ENCODE peak calls at places on chromosome 15, in seven cellular contexts. One of them, this sample, is unnamed.

GRCh38 chr15:77773903-77774302 is 141.2 kb upstream of the LINGO1 start:
- ATAC-seq in K562: no peak
- ATAC-seq in upper lobe of left lung: no peak
- ATAC-seq in HepG2: no peak
- ATAC-seq in Panc1: no peak
- ATAC-seq in HCT116: peak; percentile 53
- ATAC-seq in GM12878: no peak
- ATAC-seq in this sample: no peak

GRCh38 chr15:96851613-96852012 is 521.1 kb downstream of the NR2F2 start:
- ATAC-seq in HepG2: no peak
- ATAC-seq in HCT116: no peak
- ATAC-seq in upper lobe of left lung: no peak
- ATAC-seq in K562: no peak
- ATAC-seq in Panc1: no peak
- ATAC-seq in GM12878: no peak
- ATAC-seq in this sample: no peak

GRCh38 chr15:71400347-71400746 is 285.1 kb downstream of the THSD4 start:
- ATAC-seq in HCT116: no peak
- ATAC-seq in K562: no peak
- ATAC-seq in Panc1: no peak
- ATAC-seq in GM12878: no peak
- ATAC-seq in upper lobe of left lung: no peak
- ATAC-seq in HepG2: no peak
- ATAC-seq in this sample: no peak

GRCh38 chr15:59555696-59556095 is 55.9 kb upstream of the GCNT3 start:
- ATAC-seq in GM12878: no peak
- ATAC-seq in HepG2: no peak
- ATAC-seq in Panc1: no peak
- ATAC-seq in K562: no peak
- ATAC-seq in upper lobe of left lung: no peak
- ATAC-seq in HCT116: peak; percentile 75
- ATAC-seq in this sample: no peak

GRCh38 chr15:34582461-34583357 is 742 bp downstream of the GOLGA8B start:
- ATAC-seq in GM12878: peak; percentile 83
- ATAC-seq in K562: peak; percentile 75
- ATAC-seq in HCT116: peak; percentile 83
- ATAC-seq in Panc1: peak; percentile 83
- ATAC-seq in upper lobe of left lung: peak; percentile 62
- ATAC-seq in HepG2: peak; percentile 66
- ATAC-seq in this sample: peak; percentile 52

GRCh38 chr15:55685292-55685691 is 57.7 kb downstream of the PRTG start:
- ATAC-seq in HepG2: no peak
- ATAC-seq in Panc1: no peak
- ATAC-seq in upper lobe of left lung: no peak
- ATAC-seq in HCT116: no peak
- ATAC-seq in GM12878: peak; percentile 98
- ATAC-seq in K562: no peak
- ATAC-seq in this sample: peak; percentile 25

GRCh38 chr15:76345880-76346665 is 9.5 kb downstream of the ISL2 start:
- ATAC-seq in Panc1: peak; percentile 65
- ATAC-seq in K562: peak; percentile 19
- ATAC-seq in HepG2: peak; percentile 86
- ATAC-seq in upper lobe of left lung: peak; percentile 48
- ATAC-seq in GM12878: peak; percentile 80
- ATAC-seq in HCT116: peak; percentile 58
- ATAC-seq in this sample: peak; percentile 46

GRCh38 chr15:51126842-51127241 is 32.1 kb upstream of the TNFAIP8L3 start:
- ATAC-seq in upper lobe of left lung: peak; percentile 36
- ATAC-seq in K562: no peak
- ATAC-seq in Panc1: no peak
- ATAC-seq in GM12878: no peak
- ATAC-seq in HCT116: no peak
- ATAC-seq in HepG2: no peak
- ATAC-seq in this sample: no peak

GRCh38 chr15:73593278-73594074 is 39.7 kb downstream of the NPTN start:
- ATAC-seq in HepG2: no peak
- ATAC-seq in HCT116: no peak
- ATAC-seq in K562: peak; percentile 69
- ATAC-seq in GM12878: no peak
- ATAC-seq in upper lobe of left lung: no peak
- ATAC-seq in Panc1: no peak
- ATAC-seq in this sample: no peak

GRCh38 chr15:32105258-32106248 is 75.2 kb downstream of the CHRNA7 start:
- ATAC-seq in K562: no peak
- ATAC-seq in Panc1: no peak
- ATAC-seq in upper lobe of left lung: no peak
- ATAC-seq in GM12878: no peak
- ATAC-seq in HCT116: no peak
- ATAC-seq in HepG2: no peak
- ATAC-seq in this sample: no peak

GRCh38 chr15:73752817-73753214 is 335 bp downstream of the INSYN1 start:
- ATAC-seq in GM12878: no peak
- ATAC-seq in K562: no peak
- ATAC-seq in HCT116: peak; percentile 56
- ATAC-seq in HepG2: peak; percentile 47
- ATAC-seq in upper lobe of left lung: peak; percentile 45
- ATAC-seq in Panc1: peak; percentile 68
- ATAC-seq in this sample: peak; percentile 49

GRCh38 chr15:69979269-69979668 is 118.4 kb downstream of the TLE3 start:
- ATAC-seq in GM12878: peak; percentile 91
- ATAC-seq in K562: peak; percentile 25
- ATAC-seq in HCT116: peak; percentile 72
- ATAC-seq in Panc1: peak; percentile 74
- ATAC-seq in HepG2: peak; percentile 72
- ATAC-seq in upper lobe of left lung: no peak
- ATAC-seq in this sample: no peak

GRCh38 chr15:32677238-32677750 is 35.8 kb downstream of the SCG5 start:
- ATAC-seq in HepG2: peak; percentile 97
- ATAC-seq in upper lobe of left lung: no peak
- ATAC-seq in K562: no peak
- ATAC-seq in GM12878: no peak
- ATAC-seq in Panc1: no peak
- ATAC-seq in HCT116: no peak
- ATAC-seq in this sample: no peak

GRCh38 chr15:72116680-72117447 is 1.1 kb downstream of the MYO9A start:
- ATAC-seq in upper lobe of left lung: peak; percentile 2
- ATAC-seq in HCT116: peak; percentile 0
- ATAC-seq in K562: peak; percentile 36
- ATAC-seq in GM12878: peak; percentile 23
- ATAC-seq in HepG2: peak; percentile 40
- ATAC-seq in Panc1: peak; percentile 7
- ATAC-seq in this sample: no peak

GRCh38 chr15:35630570-35630969 is 84.6 kb upstream of the DPH6 start:
- ATAC-seq in upper lobe of left lung: peak; percentile 50
- ATAC-seq in HepG2: peak; percentile 68
- ATAC-seq in K562: no peak
- ATAC-seq in GM12878: no peak
- ATAC-seq in Panc1: no peak
- ATAC-seq in HCT116: no peak
- ATAC-seq in this sample: peak; percentile 74

GRCh38 chr15:60362318-60363023 is 35.3 kb downstream of the ANXA2 start:
- ATAC-seq in K562: peak; percentile 47
- ATAC-seq in Panc1: peak; percentile 47
- ATAC-seq in HCT116: peak; percentile 51
- ATAC-seq in HepG2: no peak
- ATAC-seq in GM12878: no peak
- ATAC-seq in upper lobe of left lung: peak; percentile 80
- ATAC-seq in this sample: peak; percentile 79

GRCh38 chr15:48877630-48878595 is at the start of gene EID1:
- ATAC-seq in GM12878: peak; percentile 94
- ATAC-seq in K562: peak; percentile 93
- ATAC-seq in HepG2: peak; percentile 79
- ATAC-seq in upper lobe of left lung: peak; percentile 99
- ATAC-seq in Panc1: peak; percentile 100
- ATAC-seq in HCT116: peak; percentile 96
- ATAC-seq in this sample: peak; percentile 99

GRCh38 chr15:75368689-75369239 is 357 bp upstream of the MAN2C1 start:
- ATAC-seq in HCT116: no peak
- ATAC-seq in HepG2: peak; percentile 28
- ATAC-seq in GM12878: peak; percentile 2
- ATAC-seq in Panc1: peak; percentile 5
- ATAC-seq in upper lobe of left lung: peak; percentile 1
- ATAC-seq in K562: peak; percentile 14
- ATAC-seq in this sample: no peak

GRCh38 chr15:66290518-66290917 is 2.9 kb upstream of the DIS3L start:
- ATAC-seq in GM12878: peak; percentile 16
- ATAC-seq in HCT116: no peak
- ATAC-seq in Panc1: no peak
- ATAC-seq in upper lobe of left lung: no peak
- ATAC-seq in HepG2: no peak
- ATAC-seq in K562: no peak
- ATAC-seq in this sample: no peak

GRCh38 chr15:75073197-75073596 is 49.8 kb downstream of the PPCDC start:
- ATAC-seq in HCT116: no peak
- ATAC-seq in HepG2: no peak
- ATAC-seq in upper lobe of left lung: peak; percentile 67
- ATAC-seq in K562: no peak
- ATAC-seq in Panc1: no peak
- ATAC-seq in GM12878: no peak
- ATAC-seq in this sample: peak; percentile 36

GRCh38 chr15:91525746-91526145 is 327.8 kb upstream of the SLCO3A1 start:
- ATAC-seq in K562: no peak
- ATAC-seq in GM12878: no peak
- ATAC-seq in HCT116: no peak
- ATAC-seq in HepG2: no peak
- ATAC-seq in Panc1: no peak
- ATAC-seq in upper lobe of left lung: no peak
- ATAC-seq in this sample: no peak

DNA sequence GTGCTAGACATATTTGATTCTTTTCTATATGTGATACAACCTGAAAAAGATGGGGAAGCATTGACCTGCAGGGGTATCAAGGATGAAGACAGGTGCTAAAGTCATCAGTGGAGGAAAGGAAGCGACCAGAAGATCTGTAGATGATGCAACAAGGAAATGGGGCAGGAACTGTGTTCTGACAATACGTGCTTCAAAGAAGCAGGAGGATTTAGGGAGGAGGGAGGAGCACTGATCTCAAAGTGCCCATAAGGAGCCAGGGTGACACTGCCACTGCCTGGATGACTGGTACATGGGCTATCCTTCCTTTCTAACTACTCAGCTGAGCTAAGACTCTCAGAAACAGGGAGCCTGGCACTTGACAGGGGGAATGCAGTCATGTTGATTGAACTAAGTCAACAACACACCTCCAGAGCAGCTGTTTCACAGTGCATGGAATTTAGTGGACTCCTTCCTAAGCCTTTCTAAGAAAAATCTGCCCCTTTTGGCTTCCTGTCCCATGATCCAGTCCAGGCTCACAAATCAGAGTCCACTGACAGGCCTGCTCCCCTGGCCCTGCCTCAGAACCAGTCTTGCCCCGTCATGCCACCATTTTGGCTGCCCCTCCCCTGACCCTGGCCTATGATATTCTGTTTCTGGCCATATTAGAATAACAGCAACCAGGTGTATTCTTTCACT is 12.0 kb downstream of the LYSMD4 start:
- ATAC-seq in GM12878: no peak
- ATAC-seq in K562: no peak
- ATAC-seq in HCT116: no peak
- ATAC-seq in Panc1: peak; percentile 25
- ATAC-seq in HepG2: peak; percentile 54
- ATAC-seq in upper lobe of left lung: no peak
- ATAC-seq in this sample: no peak
- H3K4me1 ChIP-seq in GM12878: peaks cover 42% of the 10 kb centered on the region
- H3K4me1 ChIP-seq in K562: no peaks in the 10 kb centered on the region
- H3K4me1 ChIP-seq in HCT116: no peaks in the 10 kb centered on the region
- H3K4me1 ChIP-seq in Panc1: no peaks in the 10 kb centered on the region
- H3K4me1 ChIP-seq in HepG2: peaks cover 15% of the 10 kb centered on the region
- H3K4me1 ChIP-seq in upper lobe of left lung: peaks cover 18% of the 10 kb centered on the region
- H3K4me1 ChIP-seq in this sample: peaks cover 17% of the 10 kb centered on the region

GRCh38 chr15:68335655-68336054 is 58.1 kb downstream of the FEM1B start:
- ATAC-seq in HepG2: no peak
- ATAC-seq in upper lobe of left lung: no peak
- ATAC-seq in K562: no peak
- ATAC-seq in Panc1: no peak
- ATAC-seq in HCT116: no peak
- ATAC-seq in GM12878: no peak
- ATAC-seq in this sample: peak; percentile 20

GRCh38 chr15:68333775-68334470 is 56.4 kb downstream of the FEM1B start:
- ATAC-seq in K562: no peak
- ATAC-seq in HepG2: no peak
- ATAC-seq in upper lobe of left lung: peak; percentile 30
- ATAC-seq in Panc1: no peak
- ATAC-seq in GM12878: no peak
- ATAC-seq in HCT116: no peak
- ATAC-seq in this sample: no peak

GRCh38 chr15:68334661-68335124 is 57.1 kb downstream of the FEM1B start:
- ATAC-seq in K562: no peak
- ATAC-seq in Panc1: no peak
- ATAC-seq in HepG2: no peak
- ATAC-seq in HCT116: peak; percentile 50
- ATAC-seq in upper lobe of left lung: peak; percentile 7
- ATAC-seq in GM12878: no peak
- ATAC-seq in this sample: no peak

GRCh38 chr15:68337826-68338225 is 60.3 kb downstream of the FEM1B start:
- ATAC-seq in upper lobe of left lung: no peak
- ATAC-seq in GM12878: no peak
- ATAC-seq in Panc1: no peak
- ATAC-seq in HepG2: no peak
- ATAC-seq in HCT116: no peak
- ATAC-seq in K562: no peak
- ATAC-seq in this sample: no peak

GRCh38 chr15:68335251-68335650 is 57.7 kb downstream of the FEM1B start:
- ATAC-seq in GM12878: no peak
- ATAC-seq in Panc1: no peak
- ATAC-seq in upper lobe of left lung: no peak
- ATAC-seq in HepG2: no peak
- ATAC-seq in HCT116: no peak
- ATAC-seq in K562: no peak
- ATAC-seq in this sample: peak; percentile 60
- TF ChIP-seq POLR2AphosphoS5 in GM12878: no peak
- TF ChIP-seq POLR2AphosphoS5 in Panc1: no peak
- TF ChIP-seq POLR2AphosphoS5 in upper lobe of left lung: no peak
- TF ChIP-seq POLR2AphosphoS5 in HepG2: no peak
- TF ChIP-seq POLR2AphosphoS5 in HCT116: no peak
- TF ChIP-seq POLR2AphosphoS5 in K562: no peak
- TF ChIP-seq POLR2AphosphoS5 in this sample: peak; percentile 87

DNA sequence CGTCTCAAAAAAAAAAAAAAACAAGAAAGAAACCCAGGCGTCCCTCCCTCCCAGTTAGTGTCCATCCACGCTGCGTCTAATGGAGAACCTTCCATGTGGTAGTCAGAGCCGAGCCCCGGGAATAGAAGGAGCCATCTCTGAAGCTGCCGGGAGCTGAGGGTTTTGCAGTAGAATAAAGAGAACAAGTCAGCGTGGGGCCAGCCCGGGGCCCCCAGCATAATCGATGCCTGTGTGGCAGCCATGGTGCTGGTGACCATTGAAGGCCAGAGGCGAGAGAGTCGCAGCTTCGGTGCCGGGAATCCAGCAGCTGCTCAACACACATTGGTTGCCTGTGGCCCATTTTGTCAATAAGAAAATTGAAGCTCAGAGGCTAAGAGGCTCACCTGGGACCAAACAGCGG is 151.7 kb downstream of the CHSY1 start:
- ATAC-seq in HepG2: peak; percentile 25
- ATAC-seq in GM12878: no peak
- ATAC-seq in upper lobe of left lung: no peak
- ATAC-seq in HCT116: no peak
- ATAC-seq in K562: no peak
- ATAC-seq in Panc1: no peak
- ATAC-seq in this sample: no peak
- H3K9me3 ChIP-seq in HepG2: no peaks in the 10 kb centered on the region
- H3K9me3 ChIP-seq in GM12878: no peaks in the 10 kb centered on the region
- H3K9me3 ChIP-seq in upper lobe of left lung: no peaks in the 10 kb centered on the region
- H3K9me3 ChIP-seq in HCT116: no peaks in the 10 kb centered on the region
- H3K9me3 ChIP-seq in K562: peaks cover 2% of the 10 kb centered on the region
- H3K9me3 ChIP-seq in Panc1: no peaks in the 10 kb centered on the region
- H3K9me3 ChIP-seq in this sample: no peaks in the 10 kb centered on the region

GRCh38 chr15:40941078-40941527 is 12.0 kb downstream of the DLL4 start:
- ATAC-seq in GM12878: no peak
- ATAC-seq in upper lobe of left lung: no peak
- ATAC-seq in HepG2: peak; percentile 2
- ATAC-seq in HCT116: no peak
- ATAC-seq in K562: no peak
- ATAC-seq in Panc1: no peak
- ATAC-seq in this sample: no peak
- H3K4me1 ChIP-seq in GM12878: peaks cover 23% of the 10 kb centered on the region
- H3K4me1 ChIP-seq in upper lobe of left lung: peaks cover 65% of the 10 kb centered on the region
- H3K4me1 ChIP-seq in HepG2: peaks cover 64% of the 10 kb centered on the region
- H3K4me1 ChIP-seq in HCT116: peaks cover 18% of the 10 kb centered on the region
- H3K4me1 ChIP-seq in K562: peaks cover 34% of the 10 kb centered on the region
- H3K4me1 ChIP-seq in Panc1: peaks cover 19% of the 10 kb centered on the region
- H3K4me1 ChIP-seq in this sample: peaks cover 36% of the 10 kb centered on the region